ENCODE peak calls at places on chromosomes 7 and 10, in six cellular contexts. I is left ventricle myocardium inferior, N is HL-60, X is uterus, Y is iPS DF 6.9, E is ovary. P is an unnamed sample. For H3K27me3, the result is how much of the 10 kb centered on the place peaks cover.

GRCh38 chr10:102225646-102226541 is at the start of gene ELOVL3:
- DNase-seq in I (peak), N (peak), X (peak), Y (no peak), E (peak), P (peak)

GRCh38 chr7:79495544-79496272 is 42.2 kb upstream of the MAGI2 start:
- DNase-seq in I (no peak), N (no peak), X (no peak), Y (no peak), E (no peak), P (no peak)

GRCh38 chr7:149777551-149778326 is 4.4 kb upstream of the ZNF467 start:
- DNase-seq in I (no peak), N (no peak), X (no peak), Y (no peak), E (no peak), P (peak)

GRCh38 chr7:80634505-80634904 is 3.9 kb upstream of the CD36 start:
- DNase-seq in I (no peak), N (peak), X (no peak), Y (no peak), E (no peak), P (no peak)

GRCh38 chr10:112435013-112435619 is 11.6 kb downstream of the ZDHHC6 start:
- DNase-seq in I (no peak), N (no peak), X (no peak), Y (no peak), E (no peak), P (no peak)

GRCh38 chr10:73246783-73247508 is at the start of gene DNAJC9:
- DNase-seq in I (peak), N (peak), X (peak), Y (peak), E (peak), P (peak)

GRCh38 chr7:27165089-27165654 is at the start of gene HOXA9:
- DNase-seq in I (peak), N (peak), X (peak), Y (no peak), E (no peak), P (no peak)

GRCh38 chr7:92831716-92832622 is 4.4 kb downstream of the CDK6 start:
- DNase-seq in I (no peak), N (no peak), X (no peak), Y (no peak), E (no peak), P (peak)

GRCh38 chr10:31678139-31678536 is 250.5 kb downstream of the ARHGAP12 start:
- DNase-seq in I (peak), N (no peak), X (peak), Y (no peak), E (no peak), P (no peak)

GRCh38 chr7:65251851-65252620 is 121.6 kb upstream of the ZNF92 start:
- DNase-seq in I (peak), N (peak), X (peak), Y (peak), E (peak), P (peak)

GRCh38 chr7:1480670-1481069 is 21.4 kb upstream of the MICALL2 start:
- DNase-seq in I (no peak), N (no peak), X (no peak), Y (no peak), E (no peak), P (peak)

GRCh38 chr10:123642293-123642692 is 23.9 kb upstream of the GPR26 start:
- DNase-seq in I (no peak), N (no peak), X (no peak), Y (no peak), E (no peak), P (peak)

GRCh38 chr7:1721047-1721687 is 51.1 kb downstream of the ELFN1 start:
- DNase-seq in I (no peak), N (no peak), X (no peak), Y (no peak), E (no peak), P (no peak)

GRCh38 chr10:121078672-121079102 is 227.5 kb downstream of the WDR11 start:
- DNase-seq in I (no peak), N (no peak), X (peak), Y (no peak), E (no peak), P (no peak)

GRCh38 chr7:54785261-54785660 is 26.2 kb upstream of the SEC61G start:
- DNase-seq in I (no peak), N (no peak), X (no peak), Y (no peak), E (no peak), P (no peak)

GRCh38 chr10:63703113-63703670 is 182.0 kb downstream of the REEP3 start:
- DNase-seq in I (no peak), N (peak), X (no peak), Y (no peak), E (no peak), P (no peak)

DNA sequence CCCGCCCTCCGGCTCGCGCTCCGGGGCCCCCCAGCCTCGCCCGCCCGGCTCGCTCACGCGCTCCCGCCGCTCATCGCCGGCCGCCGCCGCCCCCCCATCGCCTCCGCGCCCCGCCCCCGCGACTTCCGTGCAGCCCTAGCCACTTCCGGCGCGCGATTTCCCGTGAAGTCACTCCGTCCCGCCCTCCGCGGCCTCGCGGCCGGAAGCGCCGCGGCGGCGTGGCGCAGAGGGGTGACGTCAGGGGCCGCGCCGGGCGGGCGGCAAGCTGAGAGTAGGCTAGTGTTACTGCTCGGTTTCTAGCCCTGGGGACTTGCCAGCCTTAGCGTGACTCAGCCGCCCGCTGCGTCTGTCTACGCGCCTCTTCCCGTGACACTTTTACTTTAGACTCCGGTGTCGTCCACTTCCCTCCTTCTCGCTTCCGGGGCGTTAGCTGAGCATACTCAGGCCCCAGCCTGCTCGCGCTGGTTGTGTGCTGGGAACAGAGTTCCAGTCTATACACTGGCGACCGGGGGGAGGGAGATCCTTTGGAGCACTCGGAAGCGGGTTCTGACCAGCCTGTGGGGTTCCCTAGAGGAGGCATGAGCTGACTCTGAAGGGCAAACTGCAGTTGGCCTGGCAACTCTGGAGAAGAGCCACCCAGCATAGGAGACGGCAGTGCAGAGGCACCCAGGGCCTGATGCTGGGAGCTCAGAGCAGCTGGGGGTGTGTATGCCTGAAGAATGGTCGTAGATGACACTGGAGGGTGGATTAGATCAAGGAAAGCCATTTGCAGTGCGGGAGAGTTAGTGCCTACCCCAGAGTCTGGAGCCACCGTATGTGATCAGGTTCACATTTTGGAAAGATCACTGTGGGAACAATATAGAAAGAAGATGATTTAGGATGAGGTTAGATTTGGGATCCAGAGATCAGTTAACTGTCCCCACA is at the start of gene PURB:
- DNase-seq in I (peak), N (peak), X (peak), Y (peak), E (peak), P (peak)
- H3K27me3 ChIP-seq in I (under half), N (under half), X (under half), Y (under half), E (under half), P (under half)

GRCh38 chr10:95560288-95561199 is 627 bp downstream of the SORBS1 start:
- DNase-seq in I (peak), N (no peak), X (peak), Y (no peak), E (peak), P (peak)
- H3K27me3 ChIP-seq in I (under half), N (under half), X (under half), Y (under half), E (under half), P (under half)

GRCh38 chr10:78717200-78717599 is 351.6 kb upstream of the ZMIZ1 start:
- DNase-seq in I (peak), N (no peak), X (no peak), Y (no peak), E (no peak), P (no peak)
- H3K27me3 ChIP-seq in I (under half), N (under half), X (under half), Y (under half), E (under half), P (under half)

DNA sequence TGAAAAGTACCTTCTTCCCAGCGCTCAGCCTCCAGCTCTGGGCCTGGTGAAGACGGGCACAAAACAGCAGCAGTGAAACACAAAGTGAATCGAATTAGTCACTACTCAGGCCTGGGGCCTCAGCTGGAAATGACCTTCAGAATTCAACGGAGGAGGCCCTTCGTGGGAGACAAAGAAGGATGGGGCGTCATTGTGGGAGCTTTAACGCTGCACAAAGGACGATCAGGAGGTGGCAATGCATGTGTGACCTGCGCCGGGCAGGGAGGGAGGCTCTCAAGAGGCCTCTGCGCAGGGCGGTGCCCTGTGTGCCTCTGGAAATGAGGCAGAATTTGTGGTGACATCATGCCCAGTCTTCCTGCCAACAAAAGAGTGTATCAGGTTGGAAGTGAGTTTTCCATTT is 161.9 kb downstream of the DNAJB6 start:
- DNase-seq in I (no peak), N (no peak), X (no peak), Y (no peak), E (no peak), P (peak)
- H3K27me3 ChIP-seq in I (under half), N (under half), X (under half), Y (under half), E (under half), P (under half)

GRCh38 chr7:71329030-71329668 is 197.2 kb downstream of the GALNT17 start:
- DNase-seq in I (no peak), N (no peak), X (no peak), Y (no peak), E (no peak), P (no peak)

GRCh38 chr7:71323726-71324125 is 191.8 kb downstream of the GALNT17 start:
- DNase-seq in I (no peak), N (no peak), X (no peak), Y (no peak), E (no peak), P (no peak)

GRCh38 chr7:71325151-71325550 is 193.2 kb downstream of the GALNT17 start:
- DNase-seq in I (no peak), N (no peak), X (no peak), Y (no peak), E (no peak), P (peak)

GRCh38 chr7:71326596-71326995 is 194.7 kb downstream of the GALNT17 start:
- DNase-seq in I (no peak), N (no peak), X (no peak), Y (no peak), E (no peak), P (no peak)

DNA sequence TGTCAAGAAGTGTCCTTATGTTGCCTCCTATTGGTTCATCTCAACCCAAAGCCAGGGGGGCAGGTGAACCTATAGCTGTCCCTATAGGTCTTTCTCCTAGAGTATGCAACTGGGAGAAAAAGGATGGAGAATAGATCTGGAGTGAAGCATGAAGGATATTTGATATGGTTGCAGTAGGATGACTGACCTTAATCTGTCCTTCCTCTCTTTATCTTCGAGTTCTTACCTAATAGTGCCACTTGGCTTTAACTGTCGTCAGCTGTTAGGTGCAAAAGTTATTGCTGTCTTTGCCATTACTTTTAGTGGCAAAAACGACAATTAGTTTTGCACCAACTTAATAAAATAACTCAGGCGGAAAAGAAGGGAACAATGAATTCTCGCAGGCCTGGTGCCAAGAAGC is 196.0 kb downstream of the GALNT17 start:
- DNase-seq in I (no peak), N (no peak), X (no peak), Y (no peak), E (no peak), P (no peak)
- H3K27me3 ChIP-seq in I (under half), N (under half), X (under half), Y (under half), E (under half), P (under half)

GRCh38 chr7:155344618-155345433 is 47.1 kb downstream of the INSIG1 start:
- DNase-seq in I (peak), N (peak), X (peak), Y (peak), E (peak), P (peak)
- H3K27me3 ChIP-seq in I (half or more), N (under half), X (under half), Y (under half), E (under half), P (under half)

GRCh38 chr10:100618856-100619255 is 83.1 kb downstream of the HIF1AN start:
- DNase-seq in I (no peak), N (no peak), X (no peak), Y (no peak), E (no peak), P (no peak)

GRCh38 chr10:100614416-100614815 is 78.7 kb downstream of the HIF1AN start:
- DNase-seq in I (no peak), N (no peak), X (no peak), Y (no peak), E (no peak), P (no peak)

GRCh38 chr10:100618091-100618615 is 82.4 kb downstream of the HIF1AN start:
- DNase-seq in I (no peak), N (no peak), X (no peak), Y (no peak), E (no peak), P (no peak)

GRCh38 chr10:100612601-100613595 is 77.2 kb downstream of the HIF1AN start:
- DNase-seq in I (no peak), N (no peak), X (no peak), Y (no peak), E (no peak), P (no peak)

DNA sequence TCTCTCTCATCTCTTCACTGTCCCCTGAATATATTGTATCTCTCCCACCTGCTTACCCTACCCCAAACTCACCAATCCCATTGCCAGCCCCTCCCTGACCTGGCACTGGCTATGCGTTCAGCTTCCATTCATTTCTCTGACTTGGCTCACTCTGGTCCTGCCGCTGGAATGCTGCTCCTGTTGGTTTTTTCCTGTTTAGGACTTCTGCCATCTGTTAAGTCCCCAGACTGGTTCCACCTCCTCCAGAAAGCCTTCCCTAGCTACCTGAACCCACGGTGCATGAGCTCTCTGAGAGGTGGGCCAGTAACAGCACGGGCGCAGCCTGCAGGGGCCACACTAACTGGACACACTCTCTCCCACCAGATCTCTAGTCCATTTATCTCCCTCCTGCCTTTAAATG is 80.2 kb downstream of the HIF1AN start:
- DNase-seq in I (no peak), N (no peak), X (no peak), Y (no peak), E (no peak), P (no peak)
- H3K27me3 ChIP-seq in I (half or more), N (under half), X (under half), Y (under half), E (under half), P (under half)

GRCh38 chr7:31073486-31074383 is 21.6 kb downstream of the ADCYAP1R1 start:
- DNase-seq in I (peak), N (no peak), X (no peak), Y (no peak), E (no peak), P (no peak)
- H3K27me3 ChIP-seq in I (under half), N (under half), X (under half), Y (under half), E (under half), P (under half)

GRCh38 chr7:99928994-99929729 is at the start of gene GJC3:
- DNase-seq in I (peak), N (peak), X (peak), Y (no peak), E (no peak), P (peak)
- H3K27me3 ChIP-seq in I (under half), N (under half), X (under half), Y (under half), E (under half), P (under half)

GRCh38 chr10:46556515-46557318 is at the start of gene GPRIN2:
- DNase-seq in I (peak), N (no peak), X (no peak), Y (peak), E (peak), P (peak)
- H3K27me3 ChIP-seq in I (half or more), N (half or more), X (under half), Y (under half), E (under half), P (under half)